ENCODE peak calls at places on chromosomes 13 and 19, in seven cellular contexts. One of them, this sample, is unnamed.

GRCh38 chr13:44128522-44128921 is 245.1 kb upstream of the SERP2 start:
- DNase-seq in stimulated activated CD4-positive, alpha-beta T cell treated with anti-CD3 and anti-CD28 coated beads, Interleukin-2, amount 100 ng/mL, for 48 hours: no peak
- DNase-seq in Kasumi-1: no peak
- DNase-seq in neural crest cell: no peak
- DNase-seq in NCI-H2029: no peak
- DNase-seq in tibial nerve: no peak
- DNase-seq in SK-N-SH: no peak
- DNase-seq in this sample: no peak

GRCh38 chr13:109476001-109476400 is 310.4 kb downstream of the IRS2 start:
- DNase-seq in stimulated activated CD4-positive, alpha-beta T cell treated with anti-CD3 and anti-CD28 coated beads, Interleukin-2, amount 100 ng/mL, for 48 hours: no peak
- DNase-seq in Kasumi-1: no peak
- DNase-seq in neural crest cell: no peak
- DNase-seq in NCI-H2029: no peak
- DNase-seq in tibial nerve: no peak
- DNase-seq in SK-N-SH: no peak
- DNase-seq in this sample: no peak

GRCh38 chr13:108595416-108596257 is 33.8 kb upstream of the MYO16 start:
- DNase-seq in stimulated activated CD4-positive, alpha-beta T cell treated with anti-CD3 and anti-CD28 coated beads, Interleukin-2, amount 100 ng/mL, for 48 hours: peak
- DNase-seq in Kasumi-1: no peak
- DNase-seq in neural crest cell: no peak
- DNase-seq in NCI-H2029: no peak
- DNase-seq in tibial nerve: no peak
- DNase-seq in SK-N-SH: no peak
- DNase-seq in this sample: no peak

GRCh38 chr13:47549219-47549752 is 451.8 kb downstream of the SUCLA2 start:
- DNase-seq in stimulated activated CD4-positive, alpha-beta T cell treated with anti-CD3 and anti-CD28 coated beads, Interleukin-2, amount 100 ng/mL, for 48 hours: no peak
- DNase-seq in Kasumi-1: no peak
- DNase-seq in neural crest cell: no peak
- DNase-seq in NCI-H2029: no peak
- DNase-seq in tibial nerve: no peak
- DNase-seq in SK-N-SH: no peak
- DNase-seq in this sample: no peak

GRCh38 chr19:38919837-38920528 is 8.0 kb upstream of the CCER2 start:
- DNase-seq in stimulated activated CD4-positive, alpha-beta T cell treated with anti-CD3 and anti-CD28 coated beads, Interleukin-2, amount 100 ng/mL, for 48 hours: no peak
- DNase-seq in Kasumi-1: no peak
- DNase-seq in neural crest cell: no peak
- DNase-seq in NCI-H2029: no peak
- DNase-seq in tibial nerve: no peak
- DNase-seq in SK-N-SH: peak
- DNase-seq in this sample: peak

GRCh38 chr13:49669735-49670309 is 21.5 kb downstream of the EBPL start:
- DNase-seq in stimulated activated CD4-positive, alpha-beta T cell treated with anti-CD3 and anti-CD28 coated beads, Interleukin-2, amount 100 ng/mL, for 48 hours: no peak
- DNase-seq in Kasumi-1: peak
- DNase-seq in neural crest cell: peak
- DNase-seq in NCI-H2029: peak
- DNase-seq in tibial nerve: no peak
- DNase-seq in SK-N-SH: peak
- DNase-seq in this sample: no peak

GRCh38 chr19:41064974-41065569 is 23.2 kb upstream of the CYP2A13 start:
- DNase-seq in stimulated activated CD4-positive, alpha-beta T cell treated with anti-CD3 and anti-CD28 coated beads, Interleukin-2, amount 100 ng/mL, for 48 hours: no peak
- DNase-seq in Kasumi-1: no peak
- DNase-seq in neural crest cell: no peak
- DNase-seq in NCI-H2029: no peak
- DNase-seq in tibial nerve: no peak
- DNase-seq in SK-N-SH: peak
- DNase-seq in this sample: no peak

GRCh38 chr19:48968179-48968661 is 3.1 kb downstream of the FTL start:
- DNase-seq in stimulated activated CD4-positive, alpha-beta T cell treated with anti-CD3 and anti-CD28 coated beads, Interleukin-2, amount 100 ng/mL, for 48 hours: no peak
- DNase-seq in Kasumi-1: no peak
- DNase-seq in neural crest cell: no peak
- DNase-seq in NCI-H2029: no peak
- DNase-seq in tibial nerve: no peak
- DNase-seq in SK-N-SH: no peak
- DNase-seq in this sample: no peak

GRCh38 chr19:6516659-6517291 is 14.1 kb upstream of the TNFSF9 start:
- DNase-seq in stimulated activated CD4-positive, alpha-beta T cell treated with anti-CD3 and anti-CD28 coated beads, Interleukin-2, amount 100 ng/mL, for 48 hours: peak
- DNase-seq in Kasumi-1: peak
- DNase-seq in neural crest cell: peak
- DNase-seq in NCI-H2029: peak
- DNase-seq in tibial nerve: peak
- DNase-seq in SK-N-SH: peak
- DNase-seq in this sample: peak

GRCh38 chr19:41192574-41193419 is at the start of gene CYP2S1:
- DNase-seq in stimulated activated CD4-positive, alpha-beta T cell treated with anti-CD3 and anti-CD28 coated beads, Interleukin-2, amount 100 ng/mL, for 48 hours: peak
- DNase-seq in Kasumi-1: peak
- DNase-seq in neural crest cell: no peak
- DNase-seq in NCI-H2029: no peak
- DNase-seq in tibial nerve: no peak
- DNase-seq in SK-N-SH: no peak
- DNase-seq in this sample: no peak

GRCh38 chr19:29422047-29422446 is 103.7 kb upstream of the VSTM2B start:
- DNase-seq in stimulated activated CD4-positive, alpha-beta T cell treated with anti-CD3 and anti-CD28 coated beads, Interleukin-2, amount 100 ng/mL, for 48 hours: no peak
- DNase-seq in Kasumi-1: no peak
- DNase-seq in neural crest cell: no peak
- DNase-seq in NCI-H2029: no peak
- DNase-seq in tibial nerve: no peak
- DNase-seq in SK-N-SH: no peak
- DNase-seq in this sample: no peak

GRCh38 chr13:46771693-46772092 is 25.3 kb downstream of the ESD start:
- DNase-seq in stimulated activated CD4-positive, alpha-beta T cell treated with anti-CD3 and anti-CD28 coated beads, Interleukin-2, amount 100 ng/mL, for 48 hours: no peak
- DNase-seq in Kasumi-1: no peak
- DNase-seq in neural crest cell: no peak
- DNase-seq in NCI-H2029: no peak
- DNase-seq in tibial nerve: no peak
- DNase-seq in SK-N-SH: no peak
- DNase-seq in this sample: no peak

GRCh38 chr19:46992699-46993535 is 26.7 kb upstream of the NPAS1 start:
- DNase-seq in stimulated activated CD4-positive, alpha-beta T cell treated with anti-CD3 and anti-CD28 coated beads, Interleukin-2, amount 100 ng/mL, for 48 hours: no peak
- DNase-seq in Kasumi-1: no peak
- DNase-seq in neural crest cell: no peak
- DNase-seq in NCI-H2029: no peak
- DNase-seq in tibial nerve: no peak
- DNase-seq in SK-N-SH: no peak
- DNase-seq in this sample: no peak

GRCh38 chr19:13153627-13154240 is 3.5 kb downstream of the IER2 start:
- DNase-seq in stimulated activated CD4-positive, alpha-beta T cell treated with anti-CD3 and anti-CD28 coated beads, Interleukin-2, amount 100 ng/mL, for 48 hours: no peak
- DNase-seq in Kasumi-1: no peak
- DNase-seq in neural crest cell: no peak
- DNase-seq in NCI-H2029: no peak
- DNase-seq in tibial nerve: no peak
- DNase-seq in SK-N-SH: no peak
- DNase-seq in this sample: peak

GRCh38 chr13:25836709-25837316 is 215.0 kb downstream of the SHISA2 start:
- DNase-seq in stimulated activated CD4-positive, alpha-beta T cell treated with anti-CD3 and anti-CD28 coated beads, Interleukin-2, amount 100 ng/mL, for 48 hours: no peak
- DNase-seq in Kasumi-1: no peak
- DNase-seq in neural crest cell: no peak
- DNase-seq in NCI-H2029: no peak
- DNase-seq in tibial nerve: no peak
- DNase-seq in SK-N-SH: no peak
- DNase-seq in this sample: no peak

GRCh38 chr13:96052655-96053002 is 572 bp downstream of the UGGT2 start:
- DNase-seq in stimulated activated CD4-positive, alpha-beta T cell treated with anti-CD3 and anti-CD28 coated beads, Interleukin-2, amount 100 ng/mL, for 48 hours: no peak
- DNase-seq in Kasumi-1: no peak
- DNase-seq in neural crest cell: no peak
- DNase-seq in NCI-H2029: peak
- DNase-seq in tibial nerve: no peak
- DNase-seq in SK-N-SH: peak
- DNase-seq in this sample: no peak

GRCh38 chr13:23460309-23460708 is 26.8 kb upstream of the SACS start:
- DNase-seq in stimulated activated CD4-positive, alpha-beta T cell treated with anti-CD3 and anti-CD28 coated beads, Interleukin-2, amount 100 ng/mL, for 48 hours: no peak
- DNase-seq in Kasumi-1: peak
- DNase-seq in neural crest cell: no peak
- DNase-seq in NCI-H2029: no peak
- DNase-seq in tibial nerve: no peak
- DNase-seq in SK-N-SH: no peak
- DNase-seq in this sample: no peak

GRCh38 chr19:6425732-6426686 is 1.4 kb upstream of the KHSRP start:
- DNase-seq in stimulated activated CD4-positive, alpha-beta T cell treated with anti-CD3 and anti-CD28 coated beads, Interleukin-2, amount 100 ng/mL, for 48 hours: no peak
- DNase-seq in Kasumi-1: peak
- DNase-seq in neural crest cell: no peak
- DNase-seq in NCI-H2029: no peak
- DNase-seq in tibial nerve: no peak
- DNase-seq in SK-N-SH: peak
- DNase-seq in this sample: no peak

GRCh38 chr19:29812080-29812880 is 489 bp downstream of the CCNE1 start:
- DNase-seq in stimulated activated CD4-positive, alpha-beta T cell treated with anti-CD3 and anti-CD28 coated beads, Interleukin-2, amount 100 ng/mL, for 48 hours: no peak
- DNase-seq in Kasumi-1: no peak
- DNase-seq in neural crest cell: no peak
- DNase-seq in NCI-H2029: no peak
- DNase-seq in tibial nerve: no peak
- DNase-seq in SK-N-SH: peak
- DNase-seq in this sample: no peak

GRCh38 chr13:112229992-112230872 is 145.9 kb upstream of the SPACA7 start:
- DNase-seq in stimulated activated CD4-positive, alpha-beta T cell treated with anti-CD3 and anti-CD28 coated beads, Interleukin-2, amount 100 ng/mL, for 48 hours: no peak
- DNase-seq in Kasumi-1: no peak
- DNase-seq in neural crest cell: no peak
- DNase-seq in NCI-H2029: no peak
- DNase-seq in tibial nerve: no peak
- DNase-seq in SK-N-SH: no peak
- DNase-seq in this sample: no peak

GRCh38 chr13:43865892-43866291 is 13.6 kb downstream of the CCDC122 start:
- DNase-seq in stimulated activated CD4-positive, alpha-beta T cell treated with anti-CD3 and anti-CD28 coated beads, Interleukin-2, amount 100 ng/mL, for 48 hours: no peak
- DNase-seq in Kasumi-1: no peak
- DNase-seq in neural crest cell: no peak
- DNase-seq in NCI-H2029: no peak
- DNase-seq in tibial nerve: no peak
- DNase-seq in SK-N-SH: no peak
- DNase-seq in this sample: no peak

GRCh38 chr13:31267126-31267784 is 67.5 kb downstream of the B3GLCT start:
- DNase-seq in stimulated activated CD4-positive, alpha-beta T cell treated with anti-CD3 and anti-CD28 coated beads, Interleukin-2, amount 100 ng/mL, for 48 hours: no peak
- DNase-seq in Kasumi-1: no peak
- DNase-seq in neural crest cell: no peak
- DNase-seq in NCI-H2029: no peak
- DNase-seq in tibial nerve: no peak
- DNase-seq in SK-N-SH: no peak
- DNase-seq in this sample: no peak

GRCh38 chr13:107211073-107211472 is 643.1 kb upstream of the ARGLU1 start:
- DNase-seq in stimulated activated CD4-positive, alpha-beta T cell treated with anti-CD3 and anti-CD28 coated beads, Interleukin-2, amount 100 ng/mL, for 48 hours: peak
- DNase-seq in Kasumi-1: peak
- DNase-seq in neural crest cell: peak
- DNase-seq in NCI-H2029: peak
- DNase-seq in tibial nerve: peak
- DNase-seq in SK-N-SH: peak
- DNase-seq in this sample: peak

GRCh38 chr19:28039677-28040381 is 1173.1 kb downstream of the UQCRFS1 start:
- DNase-seq in stimulated activated CD4-positive, alpha-beta T cell treated with anti-CD3 and anti-CD28 coated beads, Interleukin-2, amount 100 ng/mL, for 48 hours: no peak
- DNase-seq in Kasumi-1: no peak
- DNase-seq in neural crest cell: no peak
- DNase-seq in NCI-H2029: peak
- DNase-seq in tibial nerve: no peak
- DNase-seq in SK-N-SH: no peak
- DNase-seq in this sample: no peak

GRCh38 chr19:43470288-43470687 is 4.9 kb upstream of the LYPD3 start:
- DNase-seq in stimulated activated CD4-positive, alpha-beta T cell treated with anti-CD3 and anti-CD28 coated beads, Interleukin-2, amount 100 ng/mL, for 48 hours: no peak
- DNase-seq in Kasumi-1: no peak
- DNase-seq in neural crest cell: no peak
- DNase-seq in NCI-H2029: no peak
- DNase-seq in tibial nerve: no peak
- DNase-seq in SK-N-SH: peak
- DNase-seq in this sample: no peak

GRCh38 chr19:39941615-39942507 is 7.4 kb upstream of the FCGBP start:
- DNase-seq in stimulated activated CD4-positive, alpha-beta T cell treated with anti-CD3 and anti-CD28 coated beads, Interleukin-2, amount 100 ng/mL, for 48 hours: peak
- DNase-seq in Kasumi-1: peak
- DNase-seq in neural crest cell: no peak
- DNase-seq in NCI-H2029: no peak
- DNase-seq in tibial nerve: no peak
- DNase-seq in SK-N-SH: no peak
- DNase-seq in this sample: no peak

GRCh38 chr19:6241680-6242079 is 38.1 kb downstream of the MLLT1 start:
- DNase-seq in stimulated activated CD4-positive, alpha-beta T cell treated with anti-CD3 and anti-CD28 coated beads, Interleukin-2, amount 100 ng/mL, for 48 hours: no peak
- DNase-seq in Kasumi-1: no peak
- DNase-seq in neural crest cell: peak
- DNase-seq in NCI-H2029: no peak
- DNase-seq in tibial nerve: peak
- DNase-seq in SK-N-SH: peak
- DNase-seq in this sample: no peak

GRCh38 chr19:18613589-18614234 is 1.0 kb downstream of the TMEM59L start:
- DNase-seq in stimulated activated CD4-positive, alpha-beta T cell treated with anti-CD3 and anti-CD28 coated beads, Interleukin-2, amount 100 ng/mL, for 48 hours: no peak
- DNase-seq in Kasumi-1: no peak
- DNase-seq in neural crest cell: no peak
- DNase-seq in NCI-H2029: no peak
- DNase-seq in tibial nerve: no peak
- DNase-seq in SK-N-SH: no peak
- DNase-seq in this sample: no peak

GRCh38 chr13:63351533-63351932 is 1935.9 kb upstream of the PCDH20 start:
- DNase-seq in stimulated activated CD4-positive, alpha-beta T cell treated with anti-CD3 and anti-CD28 coated beads, Interleukin-2, amount 100 ng/mL, for 48 hours: no peak
- DNase-seq in Kasumi-1: no peak
- DNase-seq in neural crest cell: no peak
- DNase-seq in NCI-H2029: no peak
- DNase-seq in tibial nerve: no peak
- DNase-seq in SK-N-SH: no peak
- DNase-seq in this sample: no peak

GRCh38 chr19:35856546-35857149 is at the start of gene KIRREL2:
- DNase-seq in stimulated activated CD4-positive, alpha-beta T cell treated with anti-CD3 and anti-CD28 coated beads, Interleukin-2, amount 100 ng/mL, for 48 hours: no peak
- DNase-seq in Kasumi-1: peak
- DNase-seq in neural crest cell: peak
- DNase-seq in NCI-H2029: no peak
- DNase-seq in tibial nerve: no peak
- DNase-seq in SK-N-SH: peak
- DNase-seq in this sample: no peak

GRCh38 chr19:55676889-55677505 is 2.0 kb downstream of the EPN1 start:
- DNase-seq in stimulated activated CD4-positive, alpha-beta T cell treated with anti-CD3 and anti-CD28 coated beads, Interleukin-2, amount 100 ng/mL, for 48 hours: no peak
- DNase-seq in Kasumi-1: no peak
- DNase-seq in neural crest cell: no peak
- DNase-seq in NCI-H2029: no peak
- DNase-seq in tibial nerve: no peak
- DNase-seq in SK-N-SH: no peak
- DNase-seq in this sample: no peak

GRCh38 chr19:7799640-7800355 is 30.2 kb upstream of the EVI5L start:
- DNase-seq in stimulated activated CD4-positive, alpha-beta T cell treated with anti-CD3 and anti-CD28 coated beads, Interleukin-2, amount 100 ng/mL, for 48 hours: peak
- DNase-seq in Kasumi-1: peak
- DNase-seq in neural crest cell: peak
- DNase-seq in NCI-H2029: peak
- DNase-seq in tibial nerve: peak
- DNase-seq in SK-N-SH: peak
- DNase-seq in this sample: no peak

GRCh38 chr13:49366841-49367240 is 77.0 kb downstream of the CAB39L start:
- DNase-seq in stimulated activated CD4-positive, alpha-beta T cell treated with anti-CD3 and anti-CD28 coated beads, Interleukin-2, amount 100 ng/mL, for 48 hours: no peak
- DNase-seq in Kasumi-1: no peak
- DNase-seq in neural crest cell: no peak
- DNase-seq in NCI-H2029: no peak
- DNase-seq in tibial nerve: no peak
- DNase-seq in SK-N-SH: no peak
- DNase-seq in this sample: peak